ENCODE peak calls at places on chromosomes 12 and 14, in four cellular contexts. One of them, this sample, is unnamed.
A peak's percentile ranks its signal among the peaks of the same experiment; 100 is the strongest.

GRCh38 chr14:100740931-100741330 is 14.2 kb downstream of the DLK1 start:
- DNase-seq in trophoblast cell: no peak
- DNase-seq in fibroblast of lung: no peak
- DNase-seq in GM23248: no peak
- DNase-seq in this sample: no peak

GRCh38 chr14:20278414-20278813 is 27.3 kb downstream of the TTC5 start:
- DNase-seq in trophoblast cell: no peak
- DNase-seq in fibroblast of lung: peak; percentile 3
- DNase-seq in GM23248: no peak
- DNase-seq in this sample: no peak

GRCh38 chr12:87866602-87867292 is 162.5 kb downstream of the C12orf50 start:
- DNase-seq in trophoblast cell: no peak
- DNase-seq in fibroblast of lung: peak; percentile 11
- DNase-seq in GM23248: peak; percentile 41
- DNase-seq in this sample: no peak

GRCh38 chr14:56798447-56799326 is 11.6 kb downstream of the OTX2 start:
- DNase-seq in trophoblast cell: no peak
- DNase-seq in fibroblast of lung: no peak
- DNase-seq in GM23248: no peak
- DNase-seq in this sample: no peak

GRCh38 chr14:92247937-92248336 is 75.0 kb upstream of the SLC24A4 start:
- DNase-seq in trophoblast cell: no peak
- DNase-seq in fibroblast of lung: no peak
- DNase-seq in GM23248: no peak
- DNase-seq in this sample: no peak

GRCh38 chr12:53231859-53232640 is at the start of gene RARG:
- DNase-seq in trophoblast cell: peak; percentile 60
- DNase-seq in fibroblast of lung: peak; percentile 58
- DNase-seq in GM23248: peak; percentile 87
- DNase-seq in this sample: no peak

GRCh38 chr12:54018608-54018984 is 9.6 kb upstream of the HOXC6 start:
- DNase-seq in trophoblast cell: no peak
- DNase-seq in fibroblast of lung: no peak
- DNase-seq in GM23248: peak; percentile 76
- DNase-seq in this sample: no peak

GRCh38 chr12:48882972-48883304 is 17.3 kb upstream of the RND1 start:
- DNase-seq in trophoblast cell: no peak
- DNase-seq in fibroblast of lung: no peak
- DNase-seq in GM23248: no peak
- DNase-seq in this sample: no peak

GRCh38 chr12:111757361-111758119 is 9.2 kb upstream of the ALDH2 start:
- DNase-seq in trophoblast cell: no peak
- DNase-seq in fibroblast of lung: peak; percentile 70
- DNase-seq in GM23248: no peak
- DNase-seq in this sample: no peak

GRCh38 chr12:2294651-2295475 is 242.1 kb downstream of the CACNA1C start:
- DNase-seq in trophoblast cell: peak; percentile 41
- DNase-seq in fibroblast of lung: peak; percentile 57
- DNase-seq in GM23248: peak; percentile 71
- DNase-seq in this sample: no peak

GRCh38 chr14:76480426-76480825 is 104.5 kb downstream of the ESRRB start:
- DNase-seq in trophoblast cell: no peak
- DNase-seq in fibroblast of lung: no peak
- DNase-seq in GM23248: no peak
- DNase-seq in this sample: no peak

GRCh38 chr12:57237952-57238853 is 8.7 kb downstream of the SHMT2 start:
- DNase-seq in trophoblast cell: no peak
- DNase-seq in fibroblast of lung: no peak
- DNase-seq in GM23248: peak; percentile 58
- DNase-seq in this sample: no peak

GRCh38 chr12:40202095-40203059 is 22.4 kb upstream of the LRRK2 start:
- DNase-seq in trophoblast cell: no peak
- DNase-seq in fibroblast of lung: no peak
- DNase-seq in GM23248: peak; percentile 2
- DNase-seq in this sample: no peak

GRCh38 chr12:110698171-110698902 is 9.4 kb upstream of the HVCN1 start:
- DNase-seq in trophoblast cell: peak; percentile 87
- DNase-seq in fibroblast of lung: peak; percentile 81
- DNase-seq in GM23248: peak; percentile 90
- DNase-seq in this sample: peak; percentile 23

GRCh38 chr12:78290606-78291345 is 460.1 kb downstream of the NAV3 start:
- DNase-seq in trophoblast cell: no peak
- DNase-seq in fibroblast of lung: peak; percentile 89
- DNase-seq in GM23248: peak; percentile 96
- DNase-seq in this sample: no peak

GRCh38 chr12:78293039-78293686 is 462.5 kb downstream of the NAV3 start:
- DNase-seq in trophoblast cell: no peak
- DNase-seq in fibroblast of lung: peak; percentile 35
- DNase-seq in GM23248: peak; percentile 44
- DNase-seq in this sample: no peak
- H2AFZ ChIP-seq in trophoblast cell: no peak overlapping the region
- H2AFZ ChIP-seq in fibroblast of lung: no peak overlapping the region
- H2AFZ ChIP-seq in GM23248: peak overlapping the region; percentile 26
- H2AFZ ChIP-seq in this sample: no peak overlapping the region

GRCh38 chr14:69355955-69356321 is 42.2 kb downstream of the ERH start:
- DNase-seq in trophoblast cell: no peak
- DNase-seq in fibroblast of lung: peak; percentile 84
- DNase-seq in GM23248: peak; percentile 92
- DNase-seq in this sample: no peak
- H2AFZ ChIP-seq in trophoblast cell: no peak overlapping the region
- H2AFZ ChIP-seq in fibroblast of lung: no peak overlapping the region
- H2AFZ ChIP-seq in GM23248: peak overlapping the region; percentile 66
- H2AFZ ChIP-seq in this sample: no peak overlapping the region

GRCh38 chr12:42962384-42962783 is 372.8 kb upstream of the PRICKLE1 start:
- DNase-seq in trophoblast cell: no peak
- DNase-seq in fibroblast of lung: peak; percentile 35
- DNase-seq in GM23248: no peak
- DNase-seq in this sample: no peak

GRCh38 chr12:42963993-42964392 is 374.4 kb upstream of the PRICKLE1 start:
- DNase-seq in trophoblast cell: no peak
- DNase-seq in fibroblast of lung: no peak
- DNase-seq in GM23248: no peak
- DNase-seq in this sample: no peak

GRCh38 chr12:42968426-42968825 is 378.9 kb upstream of the PRICKLE1 start:
- DNase-seq in trophoblast cell: no peak
- DNase-seq in fibroblast of lung: peak; percentile 39
- DNase-seq in GM23248: no peak
- DNase-seq in this sample: no peak

GRCh38 chr12:42969357-42969756 is 379.8 kb upstream of the PRICKLE1 start:
- DNase-seq in trophoblast cell: peak; percentile 92
- DNase-seq in fibroblast of lung: no peak
- DNase-seq in GM23248: no peak
- DNase-seq in this sample: no peak

DNA sequence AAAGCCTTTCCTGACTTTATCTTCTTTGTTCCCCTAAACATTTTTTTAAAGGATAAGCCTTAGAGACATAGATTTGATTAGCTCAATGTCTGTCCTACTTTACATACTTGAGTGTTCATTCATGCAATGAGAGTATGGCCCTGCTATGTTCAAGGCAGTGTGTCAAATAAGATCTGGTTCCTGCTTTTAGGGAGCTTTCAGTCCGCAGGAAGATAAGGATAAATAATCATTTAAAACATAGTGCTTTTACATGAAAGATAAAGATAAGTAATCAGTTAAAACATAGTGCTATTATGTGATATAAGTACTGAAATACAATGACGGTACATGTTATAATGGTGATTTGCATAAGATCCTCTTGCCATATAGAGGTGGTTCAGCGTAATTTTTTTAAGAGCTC is 378.3 kb upstream of the PRICKLE1 start:
- DNase-seq in trophoblast cell: no peak
- DNase-seq in fibroblast of lung: no peak
- DNase-seq in GM23248: no peak
- DNase-seq in this sample: no peak
- H2AFZ ChIP-seq in trophoblast cell: no peak overlapping the region
- H2AFZ ChIP-seq in fibroblast of lung: no peak overlapping the region
- H2AFZ ChIP-seq in GM23248: no peak overlapping the region
- H2AFZ ChIP-seq in this sample: no peak overlapping the region

DNA sequence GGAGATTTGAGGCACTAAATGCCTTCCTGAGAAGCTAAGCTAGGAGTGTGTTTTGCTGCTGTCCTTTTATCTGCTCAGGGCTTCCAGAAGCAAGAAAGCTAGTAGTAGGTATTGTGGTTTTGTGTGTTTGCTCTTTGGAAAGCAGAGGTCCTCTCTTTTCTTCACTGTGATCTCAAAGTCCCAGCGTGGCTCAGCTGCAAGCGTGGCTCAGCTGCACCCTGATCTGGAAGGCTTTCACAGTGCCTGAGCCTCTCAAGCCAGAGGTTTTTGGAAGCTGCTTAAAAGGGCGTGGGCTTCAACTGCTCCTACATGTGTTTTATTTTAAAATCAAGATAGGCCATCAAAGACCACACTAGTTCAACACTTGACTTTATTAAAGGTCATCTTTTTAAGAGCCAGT is 337.4 kb upstream of the RGS6 start:
- DNase-seq in trophoblast cell: no peak
- DNase-seq in fibroblast of lung: peak; percentile 42
- DNase-seq in GM23248: peak; percentile 45
- DNase-seq in this sample: no peak
- H2AFZ ChIP-seq in trophoblast cell: no peak overlapping the region
- H2AFZ ChIP-seq in fibroblast of lung: no peak overlapping the region
- H2AFZ ChIP-seq in GM23248: peak overlapping the region; percentile 34
- H2AFZ ChIP-seq in this sample: no peak overlapping the region

DNA sequence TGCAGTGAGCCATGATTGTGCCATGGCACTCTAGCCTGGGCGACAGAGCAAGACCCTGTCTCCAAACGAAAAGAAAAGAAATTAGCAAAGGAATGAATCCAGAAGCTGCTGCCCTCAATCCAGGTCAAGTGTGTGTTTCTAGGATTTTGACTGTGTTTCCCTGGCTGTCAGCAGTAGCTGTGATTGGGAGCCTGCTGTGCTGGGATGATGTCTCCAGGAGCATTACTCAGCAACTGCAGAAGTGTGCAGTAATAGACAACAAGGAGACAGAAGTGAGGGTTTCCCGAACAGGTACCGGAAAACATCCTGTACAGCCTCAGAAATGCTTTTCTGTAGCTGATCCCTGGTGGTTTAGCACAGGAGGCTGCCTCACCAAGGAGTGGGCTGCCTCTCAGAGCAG is 492.5 kb downstream of the FUT8 start:
- DNase-seq in trophoblast cell: no peak
- DNase-seq in fibroblast of lung: no peak
- DNase-seq in GM23248: no peak
- DNase-seq in this sample: no peak
- H2AFZ ChIP-seq in trophoblast cell: no peak overlapping the region
- H2AFZ ChIP-seq in fibroblast of lung: no peak overlapping the region
- H2AFZ ChIP-seq in GM23248: no peak overlapping the region
- H2AFZ ChIP-seq in this sample: no peak overlapping the region

DNA sequence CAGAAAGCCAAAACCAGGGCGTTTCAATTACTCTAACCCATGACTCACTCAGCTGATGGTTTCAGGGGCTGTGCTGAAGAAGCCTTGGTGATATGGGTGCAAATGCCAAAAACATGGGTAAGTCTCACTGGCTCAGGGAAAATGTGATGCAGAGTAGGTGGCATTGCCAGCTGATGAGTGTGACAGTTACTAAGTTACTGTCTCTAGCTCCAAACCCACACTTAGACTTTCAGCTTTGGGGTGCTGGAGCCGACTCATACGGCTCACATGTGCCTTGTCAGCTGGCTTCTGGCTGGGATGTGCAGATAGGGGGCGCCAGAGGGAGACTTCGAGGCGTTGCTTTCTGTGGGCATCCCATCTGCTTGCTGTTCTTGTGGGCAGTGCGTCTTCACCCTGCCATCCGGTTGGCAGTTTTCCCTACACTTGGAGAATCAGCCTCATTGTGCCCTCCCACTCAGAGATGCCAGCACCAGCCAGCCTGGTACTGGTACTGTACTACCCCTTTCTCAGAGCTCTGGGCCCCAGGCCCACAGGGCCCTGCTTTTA is 11.1 kb upstream of the KRT7 start:
- DNase-seq in trophoblast cell: peak; percentile 53
- DNase-seq in fibroblast of lung: peak; percentile 39
- DNase-seq in GM23248: peak; percentile 89
- DNase-seq in this sample: no peak
- H2AFZ ChIP-seq in trophoblast cell: no peak overlapping the region
- H2AFZ ChIP-seq in fibroblast of lung: no peak overlapping the region
- H2AFZ ChIP-seq in GM23248: no peak overlapping the region
- H2AFZ ChIP-seq in this sample: peak overlapping the region; percentile 20